ENCODE peak calls at places on chromosomes 5 and 9, in nine cellular contexts. One of them, this sample, is unnamed.

GRCh38 chr5:11878846-11879245 is 25.4 kb downstream of the CTNND2 start:
- DNase-seq in psoas muscle: no peak
- DNase-seq in stomach: no peak
- DNase-seq in neural crest cell: no peak
- DNase-seq in colonic mucosa: no peak
- DNase-seq in Calu3: no peak
- DNase-seq in cardiac muscle cell: no peak
- DNase-seq in transverse colon: no peak
- DNase-seq in foreskin fibroblast: no peak
- DNase-seq in this sample: no peak

GRCh38 chr5:33080287-33080686 is 360.5 kb upstream of the TARS1 start:
- DNase-seq in psoas muscle: no peak
- DNase-seq in stomach: no peak
- DNase-seq in neural crest cell: no peak
- DNase-seq in colonic mucosa: no peak
- DNase-seq in Calu3: no peak
- DNase-seq in cardiac muscle cell: no peak
- DNase-seq in transverse colon: no peak
- DNase-seq in foreskin fibroblast: no peak
- DNase-seq in this sample: no peak

GRCh38 chr5:158135682-158136176 is 276.8 kb upstream of the CLINT1 start:
- DNase-seq in psoas muscle: peak; percentile 67
- DNase-seq in stomach: no peak
- DNase-seq in neural crest cell: peak; percentile 41
- DNase-seq in colonic mucosa: no peak
- DNase-seq in Calu3: no peak
- DNase-seq in cardiac muscle cell: no peak
- DNase-seq in transverse colon: no peak
- DNase-seq in foreskin fibroblast: no peak
- DNase-seq in this sample: no peak

GRCh38 chr9:134782921-134783698 is 97.5 kb upstream of the FCN2 start:
- DNase-seq in psoas muscle: no peak
- DNase-seq in stomach: no peak
- DNase-seq in neural crest cell: no peak
- DNase-seq in colonic mucosa: no peak
- DNase-seq in Calu3: no peak
- DNase-seq in cardiac muscle cell: no peak
- DNase-seq in transverse colon: peak; percentile 16
- DNase-seq in foreskin fibroblast: no peak
- DNase-seq in this sample: no peak

GRCh38 chr9:93268551-93269314 is 84.8 kb downstream of the WNK2 start:
- DNase-seq in psoas muscle: peak; percentile 37
- DNase-seq in stomach: peak; percentile 76
- DNase-seq in neural crest cell: no peak
- DNase-seq in colonic mucosa: peak; percentile 87
- DNase-seq in Calu3: no peak
- DNase-seq in cardiac muscle cell: no peak
- DNase-seq in transverse colon: peak; percentile 76
- DNase-seq in foreskin fibroblast: no peak
- DNase-seq in this sample: no peak

GRCh38 chr9:28379082-28379481 is 805.8 kb upstream of the C9orf72 start:
- DNase-seq in psoas muscle: no peak
- DNase-seq in stomach: no peak
- DNase-seq in neural crest cell: no peak
- DNase-seq in colonic mucosa: no peak
- DNase-seq in Calu3: no peak
- DNase-seq in cardiac muscle cell: no peak
- DNase-seq in transverse colon: no peak
- DNase-seq in foreskin fibroblast: no peak
- DNase-seq in this sample: no peak

GRCh38 chr9:89746385-89747116 is 141.7 kb downstream of the GADD45G start:
- DNase-seq in psoas muscle: peak; percentile 74
- DNase-seq in stomach: no peak
- DNase-seq in neural crest cell: no peak
- DNase-seq in colonic mucosa: no peak
- DNase-seq in Calu3: no peak
- DNase-seq in cardiac muscle cell: peak; percentile 67
- DNase-seq in transverse colon: no peak
- DNase-seq in foreskin fibroblast: no peak
- DNase-seq in this sample: no peak

GRCh38 chr5:136984772-136985455 is 514.2 kb downstream of the SPOCK1 start:
- DNase-seq in psoas muscle: no peak
- DNase-seq in stomach: no peak
- DNase-seq in neural crest cell: no peak
- DNase-seq in colonic mucosa: no peak
- DNase-seq in Calu3: no peak
- DNase-seq in cardiac muscle cell: no peak
- DNase-seq in transverse colon: no peak
- DNase-seq in foreskin fibroblast: no peak
- DNase-seq in this sample: no peak

GRCh38 chr5:154610321-154611154 is 132.5 kb upstream of the HAND1 start:
- DNase-seq in psoas muscle: peak; percentile 78
- DNase-seq in stomach: peak; percentile 80
- DNase-seq in neural crest cell: peak; percentile 75
- DNase-seq in colonic mucosa: peak; percentile 67
- DNase-seq in Calu3: peak; percentile 89
- DNase-seq in cardiac muscle cell: peak; percentile 83
- DNase-seq in transverse colon: peak; percentile 75
- DNase-seq in foreskin fibroblast: peak; percentile 66
- DNase-seq in this sample: peak; percentile 86

GRCh38 chr5:88689662-88690351 is 193.2 kb downstream of the MEF2C start:
- DNase-seq in psoas muscle: no peak
- DNase-seq in stomach: no peak
- DNase-seq in neural crest cell: no peak
- DNase-seq in colonic mucosa: no peak
- DNase-seq in Calu3: no peak
- DNase-seq in cardiac muscle cell: no peak
- DNase-seq in transverse colon: no peak
- DNase-seq in foreskin fibroblast: no peak
- DNase-seq in this sample: no peak

GRCh38 chr5:14267166-14267838 is 124.2 kb downstream of the TRIO start:
- DNase-seq in psoas muscle: no peak
- DNase-seq in stomach: no peak
- DNase-seq in neural crest cell: no peak
- DNase-seq in colonic mucosa: no peak
- DNase-seq in Calu3: no peak
- DNase-seq in cardiac muscle cell: peak; percentile 19
- DNase-seq in transverse colon: no peak
- DNase-seq in foreskin fibroblast: no peak
- DNase-seq in this sample: no peak

GRCh38 chr9:83327750-83328622 is 210.2 kb downstream of the FRMD3 start:
- DNase-seq in psoas muscle: no peak
- DNase-seq in stomach: no peak
- DNase-seq in neural crest cell: no peak
- DNase-seq in colonic mucosa: no peak
- DNase-seq in Calu3: no peak
- DNase-seq in cardiac muscle cell: no peak
- DNase-seq in transverse colon: no peak
- DNase-seq in foreskin fibroblast: no peak
- DNase-seq in this sample: no peak

GRCh38 chr9:83323148-83323547 is 215.1 kb downstream of the FRMD3 start:
- DNase-seq in psoas muscle: no peak
- DNase-seq in stomach: no peak
- DNase-seq in neural crest cell: no peak
- DNase-seq in colonic mucosa: no peak
- DNase-seq in Calu3: no peak
- DNase-seq in cardiac muscle cell: no peak
- DNase-seq in transverse colon: no peak
- DNase-seq in foreskin fibroblast: no peak
- DNase-seq in this sample: no peak

GRCh38 chr9:83327323-83327722 is 210.9 kb downstream of the FRMD3 start:
- DNase-seq in psoas muscle: no peak
- DNase-seq in stomach: no peak
- DNase-seq in neural crest cell: no peak
- DNase-seq in colonic mucosa: no peak
- DNase-seq in Calu3: no peak
- DNase-seq in cardiac muscle cell: peak; percentile 21
- DNase-seq in transverse colon: no peak
- DNase-seq in foreskin fibroblast: no peak
- DNase-seq in this sample: no peak

GRCh38 chr9:83322438-83322837 is 215.8 kb downstream of the FRMD3 start:
- DNase-seq in psoas muscle: no peak
- DNase-seq in stomach: no peak
- DNase-seq in neural crest cell: no peak
- DNase-seq in colonic mucosa: no peak
- DNase-seq in Calu3: no peak
- DNase-seq in cardiac muscle cell: no peak
- DNase-seq in transverse colon: no peak
- DNase-seq in foreskin fibroblast: no peak
- DNase-seq in this sample: no peak
- TF ChIP-seq CTCF in psoas muscle: no peak
- TF ChIP-seq CTCF in stomach: no peak
- TF ChIP-seq CTCF in neural crest cell: no peak
- TF ChIP-seq CTCF in colonic mucosa: no peak
- TF ChIP-seq CTCF in Calu3: no peak
- TF ChIP-seq CTCF in cardiac muscle cell: no peak
- TF ChIP-seq CTCF in transverse colon: no peak
- TF ChIP-seq CTCF in foreskin fibroblast: no peak
- TF ChIP-seq CTCF in this sample: no peak

GRCh38 chr5:148913493-148913892 is 87.1 kb downstream of the ADRB2 start:
- DNase-seq in psoas muscle: no peak
- DNase-seq in stomach: no peak
- DNase-seq in neural crest cell: no peak
- DNase-seq in colonic mucosa: no peak
- DNase-seq in Calu3: peak; percentile 14
- DNase-seq in cardiac muscle cell: no peak
- DNase-seq in transverse colon: no peak
- DNase-seq in foreskin fibroblast: no peak
- DNase-seq in this sample: no peak

GRCh38 chr5:148913985-148914421 is 87.6 kb downstream of the ADRB2 start:
- DNase-seq in psoas muscle: no peak
- DNase-seq in stomach: no peak
- DNase-seq in neural crest cell: no peak
- DNase-seq in colonic mucosa: no peak
- DNase-seq in Calu3: peak; percentile 68
- DNase-seq in cardiac muscle cell: peak; percentile 58
- DNase-seq in transverse colon: no peak
- DNase-seq in foreskin fibroblast: peak; percentile 70
- DNase-seq in this sample: no peak

GRCh38 chr5:148912146-148912545 is 85.7 kb downstream of the ADRB2 start:
- DNase-seq in psoas muscle: no peak
- DNase-seq in stomach: no peak
- DNase-seq in neural crest cell: no peak
- DNase-seq in colonic mucosa: no peak
- DNase-seq in Calu3: peak; percentile 23
- DNase-seq in cardiac muscle cell: no peak
- DNase-seq in transverse colon: no peak
- DNase-seq in foreskin fibroblast: no peak
- DNase-seq in this sample: no peak

GRCh38 chr5:148911386-148911785 is 85.0 kb downstream of the ADRB2 start:
- DNase-seq in psoas muscle: no peak
- DNase-seq in stomach: no peak
- DNase-seq in neural crest cell: no peak
- DNase-seq in colonic mucosa: no peak
- DNase-seq in Calu3: peak; percentile 14
- DNase-seq in cardiac muscle cell: no peak
- DNase-seq in transverse colon: no peak
- DNase-seq in foreskin fibroblast: no peak
- DNase-seq in this sample: no peak

GRCh38 chr5:148912714-148913398 is 86.4 kb downstream of the ADRB2 start:
- DNase-seq in psoas muscle: no peak
- DNase-seq in stomach: no peak
- DNase-seq in neural crest cell: no peak
- DNase-seq in colonic mucosa: no peak
- DNase-seq in Calu3: peak; percentile 68
- DNase-seq in cardiac muscle cell: peak; percentile 78
- DNase-seq in transverse colon: no peak
- DNase-seq in foreskin fibroblast: peak; percentile 98
- DNase-seq in this sample: no peak
- TF ChIP-seq CTCF in psoas muscle: peak; percentile 39
- TF ChIP-seq CTCF in stomach: peak; percentile 29
- TF ChIP-seq CTCF in neural crest cell: peak; percentile 46
- TF ChIP-seq CTCF in colonic mucosa: peak; percentile 15
- TF ChIP-seq CTCF in Calu3: peak; percentile 28
- TF ChIP-seq CTCF in cardiac muscle cell: no peak
- TF ChIP-seq CTCF in transverse colon: no peak
- TF ChIP-seq CTCF in foreskin fibroblast: no peak
- TF ChIP-seq CTCF in this sample: no peak

DNA sequence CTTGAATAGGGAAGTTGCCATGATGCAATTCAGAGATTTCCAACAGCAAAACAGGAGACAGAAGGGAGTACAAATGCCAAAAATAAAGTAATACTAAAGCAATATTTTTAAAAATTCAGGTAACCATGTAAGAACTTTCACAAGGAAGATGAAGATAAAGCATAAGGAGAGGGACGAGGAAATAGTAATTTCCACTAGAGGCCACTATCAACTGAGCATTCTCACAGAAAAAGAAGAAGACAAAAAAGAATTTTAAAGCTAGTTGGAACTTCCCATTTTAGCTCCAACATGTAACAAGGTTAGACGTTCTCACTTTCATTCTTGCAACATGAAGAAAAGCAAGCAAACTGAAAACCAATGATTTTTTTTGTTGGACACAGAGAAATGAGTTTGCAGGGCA is 779.9 kb upstream of the CDH6 start:
- DNase-seq in psoas muscle: no peak
- DNase-seq in stomach: no peak
- DNase-seq in neural crest cell: no peak
- DNase-seq in colonic mucosa: no peak
- DNase-seq in Calu3: no peak
- DNase-seq in cardiac muscle cell: no peak
- DNase-seq in transverse colon: no peak
- DNase-seq in foreskin fibroblast: no peak
- DNase-seq in this sample: no peak
- TF ChIP-seq CTCF in psoas muscle: no peak
- TF ChIP-seq CTCF in stomach: no peak
- TF ChIP-seq CTCF in neural crest cell: peak; percentile 40
- TF ChIP-seq CTCF in colonic mucosa: no peak
- TF ChIP-seq CTCF in Calu3: no peak
- TF ChIP-seq CTCF in cardiac muscle cell: no peak
- TF ChIP-seq CTCF in transverse colon: no peak
- TF ChIP-seq CTCF in foreskin fibroblast: no peak
- TF ChIP-seq CTCF in this sample: no peak

GRCh38 chr9:34190996-34191892 is 12.4 kb downstream of the UBAP1 start:
- DNase-seq in psoas muscle: no peak
- DNase-seq in stomach: no peak
- DNase-seq in neural crest cell: no peak
- DNase-seq in colonic mucosa: no peak
- DNase-seq in Calu3: no peak
- DNase-seq in cardiac muscle cell: peak; percentile 59
- DNase-seq in transverse colon: no peak
- DNase-seq in foreskin fibroblast: no peak
- DNase-seq in this sample: no peak
- TF ChIP-seq CTCF in psoas muscle: peak; percentile 12
- TF ChIP-seq CTCF in stomach: no peak
- TF ChIP-seq CTCF in neural crest cell: peak; percentile 52
- TF ChIP-seq CTCF in colonic mucosa: no peak
- TF ChIP-seq CTCF in Calu3: no peak
- TF ChIP-seq CTCF in cardiac muscle cell: peak; percentile 47
- TF ChIP-seq CTCF in transverse colon: no peak
- TF ChIP-seq CTCF in foreskin fibroblast: peak; percentile 32
- TF ChIP-seq CTCF in this sample: no peak

GRCh38 chr5:36151434-36152323 is at the start of the genes LMBRD2 and SKP2:
- DNase-seq in psoas muscle: peak; percentile 98
- DNase-seq in stomach: peak; percentile 96
- DNase-seq in neural crest cell: peak; percentile 93
- DNase-seq in colonic mucosa: peak; percentile 99
- DNase-seq in Calu3: peak; percentile 97
- DNase-seq in cardiac muscle cell: peak; percentile 99
- DNase-seq in transverse colon: peak; percentile 97
- DNase-seq in foreskin fibroblast: peak; percentile 98
- DNase-seq in this sample: peak; percentile 96
- TF ChIP-seq CTCF in psoas muscle: no peak
- TF ChIP-seq CTCF in stomach: no peak
- TF ChIP-seq CTCF in neural crest cell: no peak
- TF ChIP-seq CTCF in colonic mucosa: no peak
- TF ChIP-seq CTCF in Calu3: no peak
- TF ChIP-seq CTCF in cardiac muscle cell: no peak
- TF ChIP-seq CTCF in transverse colon: no peak
- TF ChIP-seq CTCF in foreskin fibroblast: no peak
- TF ChIP-seq CTCF in this sample: no peak

This sample was measured in endothelial cell.